ENCODE peak calls at places on chromosomes 12 and 14, in seven cellular contexts. F, T, L, R, I, G and M are unnamed samples.

GRCh38 chr12:86741531-86741930 is 485.3 kb upstream of the MGAT4C start:
- DNase-seq in G (no peak), F (no peak), L (no peak), R (no peak), I (no peak), T (no peak), M (no peak)

GRCh38 chr14:102275866-102276265 is 29.1 kb downstream of the MOK start:
- DNase-seq in I (no peak), T (no peak), R (no peak), G (no peak), F (no peak), L (no peak), M (no peak)

GRCh38 chr12:27164330-27165045 is 79.6 kb upstream of the STK38L start:
- DNase-seq in R (no peak), L (no peak), F (no peak), T (no peak), G (no peak), I (no peak), M (no peak)

GRCh38 chr14:54366726-54367707 is 29.8 kb upstream of the CDKN3 start:
- DNase-seq in L (peak; percentile 41), G (peak; percentile 17), I (no peak), T (no peak), F (no peak), R (peak; percentile 38), M (peak; percentile 43)

GRCh38 chr14:64944861-64945260 is 2.3 kb upstream of the GPX2 start:
- DNase-seq in T (no peak), R (no peak), F (no peak), G (no peak), I (no peak), L (no peak), M (no peak)

GRCh38 chr12:30753761-30754382 is 879 bp downstream of the CAPRIN2 start:
- DNase-seq in F (no peak), L (no peak), T (no peak), R (no peak), I (no peak), G (no peak), M (no peak)

GRCh38 chr14:68761391-68761790 is 31.5 kb downstream of the ZFP36L1 start:
- DNase-seq in I (no peak), T (no peak), L (no peak), R (no peak), F (no peak), G (no peak), M (no peak)

GRCh38 chr14:84237881-84238280 is 1292.1 kb upstream of the FLRT2 start:
- DNase-seq in G (no peak), T (no peak), L (no peak), F (no peak), R (no peak), I (no peak), M (no peak)

GRCh38 chr14:31024577-31025334 is 693 bp upstream of the AP4S1 start:
- DNase-seq in I (no peak), R (no peak), F (no peak), L (no peak), G (no peak), T (no peak), M (no peak)

GRCh38 chr14:57486767-57487379 is 6.8 kb downstream of the CCDC198 start:
- DNase-seq in R (no peak), I (no peak), L (no peak), T (no peak), G (no peak), F (no peak), M (no peak)

GRCh38 chr12:52347546-52348510 is 19.5 kb downstream of the KRT85 start:
- DNase-seq in L (no peak), F (no peak), G (no peak), R (no peak), T (no peak), I (no peak), M (no peak)

GRCh38 chr14:102046337-102047278 is 40.2 kb downstream of the HSP90AA1 start:
- DNase-seq in T (no peak), I (peak; percentile 83), L (peak; percentile 90), G (peak; percentile 90), F (no peak), R (peak; percentile 70), M (peak; percentile 92)

GRCh38 chr12:24798335-24798734 is 150.6 kb downstream of the BCAT1 start:
- DNase-seq in F (peak; percentile 73), G (no peak), L (no peak), R (no peak), I (no peak), T (no peak), M (no peak)

GRCh38 chr12:106304001-106304421 is 1.5 kb downstream of the TCP11L2 start:
- DNase-seq in G (no peak), I (no peak), R (no peak), L (no peak), F (no peak), T (no peak), M (no peak)

GRCh38 chr12:47821346-47821706 is 1.6 kb upstream of the HDAC7 start:
- DNase-seq in G (no peak), R (no peak), F (no peak), L (no peak), I (no peak), T (no peak), M (no peak)

GRCh38 chr14:87522575-87522974 is 470.4 kb downstream of the GALC start:
- DNase-seq in I (no peak), T (no peak), G (no peak), L (no peak), F (no peak), R (no peak), M (peak; percentile 29)

GRCh38 chr14:56342419-56342901 is 224.2 kb downstream of the PELI2 start:
- DNase-seq in I (no peak), F (no peak), R (no peak), T (no peak), G (no peak), L (no peak), M (no peak)

GRCh38 chr12:111035578-111036301 is 115.4 kb upstream of the MYL2 start:
- DNase-seq in L (no peak), F (no peak), T (no peak), G (no peak), R (no peak), I (no peak), M (no peak)

GRCh38 chr14:91233936-91234790 is 10.3 kb downstream of the GPR68 start:
- DNase-seq in R (no peak), G (no peak), T (no peak), I (no peak), F (no peak), L (no peak), M (no peak)

GRCh38 chr12:104291867-104292524 is 11.5 kb upstream of the EID3 start:
- DNase-seq in F (no peak), R (no peak), L (no peak), G (no peak), I (no peak), T (no peak), M (no peak)

GRCh38 chr14:33646692-33647260 is 304.1 kb downstream of the EGLN3 start:
- DNase-seq in L (no peak), I (no peak), T (no peak), F (no peak), R (no peak), G (no peak), M (no peak)

GRCh38 chr12:26056335-26056734 is 68.5 kb downstream of the BHLHE41 start:
- DNase-seq in I (no peak), R (no peak), F (no peak), L (no peak), T (no peak), G (no peak), M (peak; percentile 67)

GRCh38 chr12:89760783-89761182 is 52.1 kb upstream of the ATP2B1 start:
- DNase-seq in T (no peak), L (no peak), I (no peak), R (no peak), G (no peak), F (no peak), M (no peak)

GRCh38 chr12:81798294-81798693 is 39.1 kb upstream of the PPFIA2 start:
- DNase-seq in L (no peak), R (no peak), T (no peak), I (no peak), G (no peak), F (no peak), M (no peak)

GRCh38 chr12:112116232-112117060 is 7.9 kb upstream of the NAA25 start:
- DNase-seq in F (no peak), T (no peak), I (peak; percentile 73), L (peak; percentile 41), G (peak; percentile 23), R (peak; percentile 57), M (peak; percentile 67)

GRCh38 chr14:92121207-92121669 is 268 bp downstream of the NDUFB1 start:
- DNase-seq in F (no peak), G (no peak), R (peak; percentile 60), T (no peak), I (no peak), L (peak; percentile 39), M (peak; percentile 30)

GRCh38 chr14:88364710-88365413 is 20.6 kb upstream of the SPATA7 start:
- DNase-seq in R (no peak), I (no peak), F (no peak), T (no peak), L (no peak), G (no peak), M (no peak)

GRCh38 chr12:115785548-115785947 is 491.9 kb downstream of the MED13L start:
- DNase-seq in F (no peak), L (no peak), I (no peak), T (no peak), G (no peak), R (no peak), M (no peak)

GRCh38 chr12:43945983-43946382 is 110.1 kb downstream of the TMEM117 start:
- DNase-seq in L (no peak), F (no peak), G (no peak), R (no peak), I (no peak), T (no peak), M (no peak)

GRCh38 chr12:6084969-6085450 is 39.5 kb downstream of the VWF start:
- DNase-seq in L (no peak), I (no peak), G (no peak), R (no peak), F (no peak), T (no peak), M (no peak)
- TF ChIP-seq POLR2A in L (no peak), I (no peak), G (no peak), R (no peak), F (no peak), T (no peak), M (no peak)

DNA sequence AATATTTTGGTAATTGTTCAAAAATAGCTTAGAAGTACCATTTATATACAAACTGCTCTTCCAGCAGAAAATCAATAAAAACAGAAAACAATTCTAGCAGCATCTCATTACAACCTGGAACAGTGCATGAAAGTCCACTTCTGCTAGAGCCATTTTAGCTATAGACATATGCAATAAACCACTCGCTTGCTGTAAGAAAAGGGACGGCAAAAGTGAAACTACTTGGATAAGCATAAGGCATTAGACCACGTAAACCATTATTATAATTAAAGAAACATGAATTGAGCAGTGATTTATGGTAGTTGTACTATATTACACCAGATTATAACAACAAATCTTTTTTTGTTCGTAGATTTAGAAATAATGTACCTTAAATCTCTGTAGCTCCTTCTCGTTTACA is 48.7 kb downstream of the LRIG3 start:
- DNase-seq in R (no peak), F (no peak), L (no peak), G (no peak), I (no peak), T (no peak), M (no peak)
- H3K27ac ChIP-seq in R (no peak overlapping the region), F (no peak overlapping the region), L (no peak overlapping the region), G (peak overlapping the region; percentile 27), I (no peak overlapping the region), T (no peak overlapping the region), M (no peak overlapping the region)

GRCh38 chr14:21383848-21384493 is at the start of gene SUPT16H:
- DNase-seq in R (peak; percentile 97), I (peak; percentile 97), L (peak; percentile 97), T (peak; percentile 87), F (peak; percentile 71), G (peak; percentile 94), M (peak; percentile 96)
- TF ChIP-seq POLR2A in R (peak; percentile 29), I (peak; percentile 61), L (peak; percentile 72), T (no peak), F (peak; percentile 64), G (peak; percentile 38), M (peak; percentile 66)

GRCh38 chr12:66915312-66915904 is 236.5 kb upstream of the GRIP1 start:
- DNase-seq in R (no peak), T (no peak), I (no peak), L (no peak), F (no peak), G (no peak), M (no peak)
- H3K27ac ChIP-seq in R (no peak overlapping the region), T (no peak overlapping the region), I (no peak overlapping the region), L (no peak overlapping the region), F (no peak overlapping the region), G (no peak overlapping the region), M (no peak overlapping the region)